ENCODE peak calls at places on chromosome 3, in seven cellular contexts. Z is GM12892, Q is GM12878, P is H1, F is K562, J is SK-N-SH, O is HepG2. H is an unnamed sample.

GRCh38 chr3:176953106-176954080 is 243.9 kb downstream of the TBL1XR1 start:
- DNase-seq in J (no peak), Q (no peak), Z (no peak), F (no peak), O (no peak), P (no peak), H (no peak)

GRCh38 chr3:3015472-3016089 is 94.6 kb downstream of the IL5RA start:
- DNase-seq in Q (no peak), F (no peak), O (peak; percentile 15), J (peak; percentile 58), Z (no peak), P (no peak), H (peak; percentile 24)

GRCh38 chr3:165642761-165643432 is 194.3 kb downstream of the BCHE start:
- DNase-seq in Z (no peak), J (no peak), F (no peak), O (no peak), P (no peak), Q (no peak), H (no peak)

GRCh38 chr3:112650472-112650871 is 9.5 kb upstream of the CCDC80 start:
- DNase-seq in Q (no peak), O (no peak), Z (no peak), F (no peak), J (no peak), P (no peak), H (no peak)

GRCh38 chr3:55485208-55485791 is 1.8 kb downstream of the WNT5A start:
- DNase-seq in Q (peak; percentile 32), F (peak; percentile 65), O (peak; percentile 24), P (peak; percentile 89), Z (peak; percentile 77), J (peak; percentile 92), H (peak; percentile 86)

GRCh38 chr3:43173949-43174348 is 68.1 kb upstream of the POMGNT2 start:
- DNase-seq in Z (no peak), O (no peak), P (no peak), Q (no peak), J (no peak), F (no peak), H (no peak)

GRCh38 chr3:152202976-152203626 is 65.6 kb upstream of the MBNL1 start:
- DNase-seq in Q (no peak), Z (no peak), F (peak; percentile 32), P (no peak), J (no peak), O (no peak), H (no peak)

GRCh38 chr3:152400912-152401311 is 132.2 kb downstream of the MBNL1 start:
- DNase-seq in J (no peak), Q (no peak), F (no peak), Z (no peak), P (no peak), O (no peak), H (no peak)

GRCh38 chr3:139460096-139460495 is 16.2 kb downstream of the RBP2 start:
- DNase-seq in J (no peak), O (no peak), P (no peak), F (no peak), Z (no peak), Q (no peak), H (no peak)

GRCh38 chr3:65783117-65783516 is 255.6 kb downstream of the MAGI1 start:
- DNase-seq in J (no peak), Q (no peak), O (no peak), F (no peak), Z (no peak), P (no peak), H (no peak)

GRCh38 chr3:35393916-35394315 is 245.4 kb upstream of the ARPP21 start:
- DNase-seq in Q (no peak), P (no peak), F (no peak), Z (no peak), J (peak; percentile 17), O (no peak), H (no peak)

GRCh38 chr3:46866720-46867549 is 3.7 kb upstream of the MYL3 start:
- DNase-seq in O (peak; percentile 39), F (peak; percentile 91), J (peak; percentile 86), Q (no peak), P (peak; percentile 97), Z (peak; percentile 74), H (peak; percentile 78)
- TF ChIP-seq TAF1 in O (no peak), F (no peak), J (no peak), Q (no peak), P (no peak), Z (no peak), H (no peak)

GRCh38 chr3:150635526-150635925 is 32.4 kb downstream of the SELENOT start:
- DNase-seq in Z (no peak), J (no peak), F (no peak), O (no peak), P (no peak), Q (peak; percentile 26), H (peak; percentile 8)
- TF ChIP-seq TAF1 in Z (no peak), J (no peak), F (no peak), O (no peak), P (no peak), Q (no peak), H (no peak)

GRCh38 chr3:72957303-72957702 is 39.3 kb upstream of the PPP4R2 start:
- DNase-seq in P (no peak), Q (no peak), O (peak; percentile 95), F (no peak), J (no peak), Z (no peak), H (no peak)

GRCh38 chr3:72950372-72950771 is 46.2 kb upstream of the PPP4R2 start:
- DNase-seq in J (no peak), P (no peak), F (no peak), Q (no peak), O (peak; percentile 33), Z (no peak), H (no peak)

GRCh38 chr3:72950801-72951200 is 45.8 kb upstream of the PPP4R2 start:
- DNase-seq in Z (no peak), Q (no peak), J (no peak), P (no peak), F (no peak), O (peak; percentile 68), H (no peak)

GRCh38 chr3:72951259-72951722 is 45.3 kb upstream of the PPP4R2 start:
- DNase-seq in P (no peak), O (no peak), F (no peak), Z (no peak), J (no peak), Q (peak; percentile 44), H (no peak)

GRCh38 chr3:72953325-72953956 is 43.2 kb upstream of the PPP4R2 start:
- DNase-seq in Z (no peak), F (no peak), J (no peak), Q (no peak), P (no peak), O (peak; percentile 95), H (no peak)
- TF ChIP-seq TAF1 in Z (no peak), F (no peak), J (no peak), Q (no peak), P (no peak), O (no peak), H (no peak)

GRCh38 chr3:170558417-170558816 is 27.5 kb downstream of the SLC7A14 start:
- DNase-seq in Q (no peak), O (no peak), F (no peak), P (no peak), J (no peak), Z (no peak), H (no peak)
- TF ChIP-seq TAF1 in Q (no peak), O (no peak), F (no peak), P (no peak), J (no peak), Z (no peak), H (no peak)

GRCh38 chr3:10366681-10367101 is 45.8 kb upstream of the SEC13 start:
- DNase-seq in J (no peak), Q (no peak), F (no peak), Z (no peak), O (no peak), P (no peak), H (no peak)
- TF ChIP-seq TAF1 in J (no peak), Q (no peak), F (no peak), Z (no peak), O (no peak), P (no peak), H (no peak)

DNA sequence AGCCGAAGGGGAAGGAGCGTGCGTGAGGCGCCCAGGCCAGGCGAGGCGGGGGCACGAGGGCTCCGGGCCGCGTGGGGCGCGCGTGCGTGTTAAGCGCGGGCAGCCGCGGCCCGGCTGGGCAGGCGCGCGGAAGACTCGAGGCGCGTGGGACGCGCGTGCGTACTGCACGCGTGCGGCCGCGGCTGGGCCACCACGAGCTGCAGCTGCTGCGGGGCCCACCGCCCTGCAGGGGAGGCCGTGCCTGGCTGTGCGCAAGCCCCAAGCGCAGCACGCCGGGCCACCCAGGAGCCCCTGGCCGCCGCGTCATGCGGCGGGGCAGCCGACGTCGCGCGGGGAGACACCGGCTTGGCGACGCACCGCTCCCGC is 619 bp upstream of the TRIM71 start:
- DNase-seq in J (no peak), O (no peak), F (no peak), P (no peak), Z (no peak), Q (no peak), H (no peak)
- TF ChIP-seq TAF1 in J (no peak), O (no peak), F (no peak), P (peak; percentile 44), Z (no peak), Q (no peak), H (no peak)

H was measured in GM12891.